ENCODE peak calls at places on chromosomes 7 and 10, in six cellular contexts. J, A, P, H, Y and T are unnamed samples.

GRCh38 chr10:24344279-24344678 is 135.3 kb downstream of the KIAA1217 start:
- DNase-seq in P (peak), H (no peak), J (no peak), Y (no peak), A (peak), T (peak)

GRCh38 chr7:877312-878232 is 1.2 kb downstream of the GET4 start:
- DNase-seq in A (no peak), H (no peak), P (no peak), Y (no peak), J (no peak), T (peak)

GRCh38 chr7:81482600-81483186 is 287.2 kb downstream of the HGF start:
- DNase-seq in P (peak), Y (peak), H (no peak), A (no peak), J (no peak), T (peak)

GRCh38 chr10:113493195-113493594 is 59.7 kb upstream of the HABP2 start:
- DNase-seq in A (no peak), Y (no peak), J (no peak), P (no peak), H (no peak), T (no peak)

GRCh38 chr7:116782177-116782711 is 80.1 kb upstream of the CAPZA2 start:
- DNase-seq in H (no peak), A (no peak), Y (no peak), P (no peak), J (no peak), T (no peak)

GRCh38 chr7:45691155-45691656 is 117.0 kb downstream of the ADCY1 start:
- DNase-seq in J (no peak), A (no peak), H (no peak), Y (no peak), P (no peak), T (no peak)

GRCh38 chr7:123112833-123113232 is 86.9 kb downstream of the SLC13A1 start:
- DNase-seq in J (no peak), P (no peak), A (no peak), Y (no peak), H (no peak), T (no peak)

GRCh38 chr7:44196450-44196872 is 4.3 kb upstream of the YKT6 start:
- DNase-seq in J (peak), H (no peak), P (peak), A (peak), Y (peak), T (peak)

GRCh38 chr7:2892571-2892970 is 48.5 kb upstream of the GNA12 start:
- DNase-seq in Y (no peak), J (peak), P (no peak), H (no peak), A (no peak), T (no peak)

GRCh38 chr10:66852811-66853210 is 73.0 kb upstream of the LRRTM3 start:
- DNase-seq in P (no peak), J (no peak), H (no peak), A (no peak), Y (no peak), T (no peak)

GRCh38 chr10:103888113-103888841 is 29.7 kb downstream of the STN1 start:
- DNase-seq in A (peak), H (no peak), P (peak), Y (peak), J (no peak), T (peak)

GRCh38 chr7:79984210-79984609 is 150.4 kb upstream of the GNAI1 start:
- DNase-seq in A (no peak), Y (no peak), J (no peak), P (no peak), H (no peak), T (no peak)

GRCh38 chr10:107650939-107651338 is 486.4 kb upstream of the SORCS1 start:
- DNase-seq in A (no peak), H (no peak), Y (no peak), P (no peak), J (no peak), T (no peak)

GRCh38 chr10:117782276-117782675 is 239.7 kb downstream of the EMX2 start:
- DNase-seq in P (no peak), J (no peak), A (no peak), H (no peak), Y (no peak), T (no peak)

GRCh38 chr7:155493744-155494538 is 36.0 kb downstream of the EN2 start:
- DNase-seq in J (no peak), H (no peak), Y (no peak), A (no peak), P (no peak), T (no peak)

GRCh38 chr10:77445562-77445961 is 192.0 kb downstream of the KCNMA1 start:
- DNase-seq in P (no peak), A (no peak), H (no peak), J (no peak), Y (no peak), T (no peak)

GRCh38 chr10:56240471-56240870 is 120.6 kb downstream of the ZWINT start:
- DNase-seq in P (no peak), J (no peak), H (no peak), Y (no peak), A (no peak), T (no peak)

GRCh38 chr10:93462881-93463280 is 19.3 kb downstream of the MYOF start:
- DNase-seq in J (no peak), P (no peak), Y (no peak), H (no peak), A (no peak), T (peak)

GRCh38 chr10:113569576-113569975 is 16.7 kb downstream of the HABP2 start:
- DNase-seq in H (no peak), A (no peak), P (no peak), Y (no peak), J (no peak), T (no peak)

GRCh38 chr7:120554960-120555571 is 282.1 kb downstream of the KCND2 start:
- DNase-seq in A (peak), P (no peak), Y (no peak), H (no peak), J (peak), T (peak)

GRCh38 chr7:133770863-133771492 is 356.2 kb upstream of the LRGUK start:
- DNase-seq in H (no peak), A (no peak), P (no peak), J (no peak), Y (no peak), T (no peak)

GRCh38 chr10:110069502-110069982 is 61.8 kb downstream of the ADD3 start:
- DNase-seq in P (no peak), H (no peak), Y (peak), J (no peak), A (no peak), T (peak)

GRCh38 chr10:103598654-103599115 is 105.2 kb downstream of the NEURL1 start:
- DNase-seq in J (no peak), A (peak), Y (no peak), H (no peak), P (no peak), T (peak)

GRCh38 chr10:99698504-99699080 is 33.3 kb downstream of the COX15 start:
- DNase-seq in A (no peak), J (no peak), Y (no peak), P (no peak), H (no peak), T (peak)

GRCh38 chr7:92685146-92686042 is 95.2 kb upstream of the FAM133B start:
- DNase-seq in A (no peak), J (no peak), H (no peak), Y (peak), P (no peak), T (no peak)